ENCODE peak calls at places on chromosome 13, in four cellular contexts. W is H1, E is cardiac muscle cell, Q is tibial artery. S is an unnamed sample.
A peak's percentile ranks its signal among the peaks of the same experiment; 100 is the strongest.

GRCh38 chr13:45242070-45242469 is 41.2 kb upstream of the KCTD4 start:
- DNase-seq in W (no peak), E (peak; percentile 64), Q (no peak), S (peak; percentile 62)

GRCh38 chr13:37546087-37546486 is 52.5 kb downstream of the POSTN start:
- DNase-seq in W (no peak), E (no peak), Q (no peak), S (no peak)

GRCh38 chr13:27533155-27533643 is 82.8 kb upstream of the MTIF3 start:
- DNase-seq in W (peak; percentile 94), E (peak; percentile 85), Q (peak; percentile 71), S (peak; percentile 69)

GRCh38 chr13:34076319-34076718 is 258.4 kb downstream of the RFC3 start:
- DNase-seq in W (no peak), E (no peak), Q (no peak), S (peak; percentile 4)

GRCh38 chr13:58018865-58019264 is 387.3 kb downstream of the PCDH17 start:
- DNase-seq in W (no peak), E (no peak), Q (no peak), S (no peak)

GRCh38 chr13:69856331-69856730 is 251.3 kb upstream of the ATXN8OS start:
- DNase-seq in W (no peak), E (no peak), Q (no peak), S (no peak)

GRCh38 chr13:52195052-52195837 is 35.8 kb upstream of the NEK3 start:
- DNase-seq in W (peak; percentile 75), E (peak; percentile 93), Q (peak; percentile 86), S (peak; percentile 81)

GRCh38 chr13:43838909-43839308 is 40.6 kb downstream of the CCDC122 start:
- DNase-seq in W (no peak), E (peak; percentile 71), Q (no peak), S (no peak)

GRCh38 chr13:98389319-98389718 is 187.6 kb downstream of the STK24 start:
- DNase-seq in W (no peak), E (peak; percentile 52), Q (no peak), S (no peak)

GRCh38 chr13:84096221-84096620 is 213.9 kb upstream of the SLITRK1 start:
- DNase-seq in W (no peak), E (peak; percentile 34), Q (no peak), S (no peak)

GRCh38 chr13:50410921-50411712 is 395.9 kb downstream of the KCNRG start:
- DNase-seq in W (no peak), E (peak; percentile 81), Q (peak; percentile 28), S (peak; percentile 85)

GRCh38 chr13:46160065-46160464 is 21.9 kb downstream of the LCP1 start:
- DNase-seq in W (no peak), E (no peak), Q (no peak), S (no peak)

GRCh38 chr13:105153626-105154025 is 1381.8 kb downstream of the EFNB2 start:
- DNase-seq in W (no peak), E (no peak), Q (no peak), S (no peak)

DNA sequence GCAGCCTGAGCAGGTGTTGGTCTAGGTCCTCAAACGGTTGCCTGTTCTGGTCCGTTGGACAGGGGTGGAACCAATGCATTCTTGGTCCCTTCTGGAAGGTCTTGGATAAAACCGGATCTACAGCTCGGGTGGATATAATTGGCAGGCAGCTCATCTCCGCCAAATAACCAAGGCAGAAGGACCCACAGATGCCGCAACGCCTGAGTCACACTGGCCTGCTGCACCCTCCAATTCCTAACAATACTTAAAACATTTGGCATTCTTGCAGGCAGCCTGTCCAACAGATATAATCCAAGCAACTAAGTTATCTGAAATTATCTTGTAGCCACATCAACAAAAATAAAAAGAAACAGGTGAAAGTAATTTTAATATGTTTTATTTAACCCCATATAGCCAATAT is 59.0 kb upstream of the FGF14 start:
- DNase-seq in W (no peak), E (no peak), Q (no peak), S (no peak)
- H3K4me3 ChIP-seq in W (no peak overlapping the region), E (no peak overlapping the region), Q (no peak overlapping the region), S (no peak overlapping the region)

GRCh38 chr13:111973186-111974064 is 93.5 kb upstream of the SOX1 start:
- DNase-seq in W (no peak), E (no peak), Q (no peak), S (no peak)
- TF ChIP-seq CTCF in W (no peak), E (no peak), Q (no peak), S (no peak)

GRCh38 chr13:32535748-32536147 is 2.8 kb downstream of the N4BP2L2 start:
- DNase-seq in W (no peak), E (no peak), Q (no peak), S (no peak)
- H3K4me3 ChIP-seq in W (no peak overlapping the region), E (no peak overlapping the region), Q (no peak overlapping the region), S (no peak overlapping the region)

GRCh38 chr13:39607876-39608275 is 4.9 kb upstream of the LHFPL6 start:
- DNase-seq in W (no peak), E (no peak), Q (no peak), S (no peak)
- TF ChIP-seq CTCF in W (no peak), E (no peak), Q (no peak), S (no peak)

DNA sequence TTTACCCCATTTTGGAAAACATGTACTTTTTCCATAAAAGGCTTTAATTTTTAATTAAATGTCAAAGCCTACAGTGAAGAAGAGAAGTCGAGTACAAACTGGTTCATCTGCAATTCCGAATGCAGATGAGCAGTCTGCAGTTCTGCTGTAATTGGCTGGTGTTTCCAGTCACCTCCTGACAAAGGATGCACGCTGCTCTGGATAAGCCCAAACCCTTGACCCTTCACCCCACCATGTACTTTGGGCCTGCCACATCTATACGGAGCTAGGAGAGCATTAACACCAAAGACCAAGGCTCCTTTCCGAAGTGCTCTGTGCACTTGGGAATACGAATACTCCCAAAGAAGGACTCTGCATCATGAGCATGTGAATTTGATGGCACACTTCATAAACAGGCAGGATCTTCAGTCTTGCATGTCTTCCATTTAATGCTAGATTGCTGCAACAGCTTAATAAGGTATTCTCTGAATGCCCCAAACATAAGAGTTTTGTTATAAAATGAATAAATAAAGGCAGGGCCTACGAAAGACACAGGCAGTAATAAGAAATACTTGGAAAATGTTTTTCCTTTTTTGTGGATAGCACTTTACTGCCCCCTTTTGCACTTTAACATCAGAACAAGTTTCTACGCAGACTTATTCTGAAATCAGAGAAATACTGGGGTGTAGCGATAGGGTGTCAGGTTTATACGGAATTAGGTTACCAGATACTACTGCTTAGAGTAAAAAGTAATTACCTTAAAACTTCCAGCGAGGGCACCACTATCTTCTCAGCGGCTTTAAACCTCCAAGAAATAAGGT is 15.1 kb downstream of the EFNB2 start:
- DNase-seq in W (no peak), E (peak; percentile 60), Q (no peak), S (peak; percentile 70)
- H3K4me3 ChIP-seq in W (no peak overlapping the region), E (no peak overlapping the region), Q (no peak overlapping the region), S (no peak overlapping the region)

GRCh38 chr13:61286148-61286745 is 129.4 kb downstream of the PCDH20 start:
- DNase-seq in W (peak; percentile 51), E (no peak), Q (no peak), S (no peak)
- TF ChIP-seq CTCF in W (peak; percentile 62), E (no peak), Q (no peak), S (peak; percentile 4)

DNA sequence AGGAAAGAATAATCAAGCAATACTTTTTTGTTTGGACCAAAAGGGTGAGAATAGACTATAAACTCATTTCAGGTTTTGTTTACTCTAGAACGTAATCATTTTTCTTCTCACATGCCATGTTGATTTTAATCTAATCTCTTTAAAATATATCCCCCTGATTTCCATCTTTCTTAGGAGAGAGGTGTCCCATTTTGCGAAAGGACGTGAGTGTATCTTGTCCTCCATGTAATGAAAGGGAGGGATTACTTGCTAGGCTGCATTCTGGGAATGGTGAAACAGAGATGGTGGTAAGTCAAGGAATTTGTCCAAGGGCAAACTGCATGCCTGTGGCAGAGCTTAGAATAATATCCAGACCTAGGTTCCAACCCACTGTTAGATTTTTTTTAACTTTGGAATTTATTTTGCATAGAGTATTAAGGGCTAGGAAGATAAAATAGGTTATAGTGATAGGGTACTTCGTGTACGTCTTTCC is 1.8 kb upstream of the ANKRD10 start:
- DNase-seq in W (no peak), E (peak; percentile 80), Q (no peak), S (peak; percentile 79)
- H3K4me3 ChIP-seq in W (no peak overlapping the region), E (no peak overlapping the region), Q (peak overlapping the region; percentile 81), S (no peak overlapping the region)

DNA sequence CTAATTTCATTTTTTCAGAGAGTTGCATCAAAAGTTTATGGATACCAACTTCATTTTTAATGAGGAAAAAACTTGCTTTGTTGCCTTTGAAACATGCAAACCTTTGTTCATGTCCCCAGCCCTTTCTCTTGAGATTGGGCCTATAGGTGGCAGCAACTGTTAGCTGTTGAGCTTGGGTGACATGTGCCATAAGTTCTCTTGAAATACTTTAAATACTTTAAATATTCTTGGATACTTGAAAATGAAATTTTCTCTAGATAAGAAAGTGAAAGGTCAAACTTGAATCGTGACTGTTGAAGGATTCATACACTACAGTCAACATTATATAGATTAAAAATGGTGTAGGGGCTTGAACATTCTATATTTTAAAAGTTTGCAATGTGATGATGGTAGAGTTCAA is 294.9 kb downstream of the NDFIP2 start:
- DNase-seq in W (no peak), E (peak; percentile 85), Q (peak; percentile 25), S (peak; percentile 83)
- TF ChIP-seq CTCF in W (peak; percentile 69), E (peak; percentile 70), Q (peak; percentile 52), S (peak; percentile 81)

S was measured in astrocyte of the spinal cord.